ENCODE peak calls at places on chromosome 20, in eight cellular contexts. A is transverse colon, H is esophagus squamous epithelium, L is ovary, T is testis, Y is HCT116, I is IMR-90, W is stomach. B is an unnamed sample.

GRCh38 chr20:42368910-42369309 is 750.7 kb upstream of the CHD6 start:
- DNase-seq in A (no peak), H (no peak), L (no peak), T (no peak), Y (no peak), I (no peak), W (no peak), B (no peak)

GRCh38 chr20:38162878-38163875 is 1.9 kb downstream of the TGM2 start:
- DNase-seq in A (no peak), H (no peak), L (no peak), T (no peak), Y (no peak), I (no peak), W (no peak), B (no peak)

GRCh38 chr20:38270869-38271608 is 10.5 kb upstream of the KIAA1755 start:
- DNase-seq in A (no peak), H (no peak), L (peak; percentile 83), T (peak; percentile 58), Y (peak; percentile 26), I (peak; percentile 99), W (no peak), B (no peak)

GRCh38 chr20:8790442-8791074 is 278.3 kb upstream of the PLCB4 start:
- DNase-seq in A (peak; percentile 40), H (no peak), L (no peak), T (peak; percentile 51), Y (peak; percentile 24), I (peak; percentile 60), W (peak; percentile 36), B (peak; percentile 52)

GRCh38 chr20:49078310-49078709 is 32.2 kb downstream of the CSE1L start:
- DNase-seq in A (no peak), H (no peak), L (no peak), T (no peak), Y (no peak), I (no peak), W (no peak), B (no peak)

GRCh38 chr20:64055893-64056638 is 6.6 kb upstream of the SOX18 start:
- DNase-seq in A (no peak), H (no peak), L (no peak), T (peak; percentile 48), Y (no peak), I (peak; percentile 19), W (no peak), B (peak; percentile 33)

GRCh38 chr20:16929756-16930155 is 181.6 kb downstream of the OTOR start:
- DNase-seq in A (no peak), H (no peak), L (no peak), T (no peak), Y (no peak), I (peak; percentile 59), W (no peak), B (no peak)

GRCh38 chr20:17568972-17569471 is 853 bp upstream of the DSTN start:
- DNase-seq in A (peak; percentile 90), H (no peak), L (peak; percentile 90), T (peak; percentile 80), Y (peak; percentile 91), I (peak; percentile 99), W (peak; percentile 87), B (peak; percentile 87)

GRCh38 chr20:49303211-49303610 is 25.4 kb upstream of the ZNFX1 start:
- DNase-seq in A (no peak), H (no peak), L (no peak), T (no peak), Y (no peak), I (no peak), W (no peak), B (no peak)

GRCh38 chr20:48725589-48725991 is 102.2 kb downstream of the PREX1 start:
- DNase-seq in A (no peak), H (no peak), L (no peak), T (peak; percentile 78), Y (peak; percentile 21), I (peak; percentile 7), W (no peak), B (no peak)

GRCh38 chr20:53020834-53021233 is 48.7 kb downstream of the TSHZ2 start:
- DNase-seq in A (no peak), H (no peak), L (no peak), T (no peak), Y (no peak), I (no peak), W (no peak), B (no peak)

GRCh38 chr20:57048027-57048869 is 218.2 kb downstream of the BMP7 start:
- DNase-seq in A (peak; percentile 37), H (no peak), L (no peak), T (peak; percentile 40), Y (no peak), I (no peak), W (no peak), B (no peak)

GRCh38 chr20:57535297-57535696 is 10.4 kb upstream of the CTCFL start:
- DNase-seq in A (no peak), H (no peak), L (no peak), T (no peak), Y (no peak), I (no peak), W (no peak), B (no peak)

GRCh38 chr20:17961600-17961965 is 7.0 kb downstream of the SNX5 start:
- DNase-seq in A (no peak), H (no peak), L (no peak), T (no peak), Y (no peak), I (peak; percentile 33), W (no peak), B (no peak)

GRCh38 chr20:16530201-16530681 is 43.0 kb downstream of the KIF16B start:
- DNase-seq in A (peak; percentile 87), H (no peak), L (no peak), T (no peak), Y (peak; percentile 83), I (peak; percentile 56), W (peak; percentile 62), B (no peak)

GRCh38 chr20:49862607-49863200 is 50.1 kb downstream of the SLC9A8 start:
- DNase-seq in A (no peak), H (no peak), L (no peak), T (no peak), Y (no peak), I (no peak), W (no peak), B (no peak)

GRCh38 chr20:51026317-51026716 is 3.4 kb upstream of the KCNG1 start:
- DNase-seq in A (no peak), H (no peak), L (no peak), T (no peak), Y (no peak), I (no peak), W (no peak), B (no peak)

GRCh38 chr20:5001174-5002076 is at the start of gene SLC23A2:
- DNase-seq in A (peak; percentile 51), H (no peak), L (peak; percentile 67), T (peak; percentile 42), Y (no peak), I (no peak), W (peak; percentile 61), B (peak; percentile 58)

DNA sequence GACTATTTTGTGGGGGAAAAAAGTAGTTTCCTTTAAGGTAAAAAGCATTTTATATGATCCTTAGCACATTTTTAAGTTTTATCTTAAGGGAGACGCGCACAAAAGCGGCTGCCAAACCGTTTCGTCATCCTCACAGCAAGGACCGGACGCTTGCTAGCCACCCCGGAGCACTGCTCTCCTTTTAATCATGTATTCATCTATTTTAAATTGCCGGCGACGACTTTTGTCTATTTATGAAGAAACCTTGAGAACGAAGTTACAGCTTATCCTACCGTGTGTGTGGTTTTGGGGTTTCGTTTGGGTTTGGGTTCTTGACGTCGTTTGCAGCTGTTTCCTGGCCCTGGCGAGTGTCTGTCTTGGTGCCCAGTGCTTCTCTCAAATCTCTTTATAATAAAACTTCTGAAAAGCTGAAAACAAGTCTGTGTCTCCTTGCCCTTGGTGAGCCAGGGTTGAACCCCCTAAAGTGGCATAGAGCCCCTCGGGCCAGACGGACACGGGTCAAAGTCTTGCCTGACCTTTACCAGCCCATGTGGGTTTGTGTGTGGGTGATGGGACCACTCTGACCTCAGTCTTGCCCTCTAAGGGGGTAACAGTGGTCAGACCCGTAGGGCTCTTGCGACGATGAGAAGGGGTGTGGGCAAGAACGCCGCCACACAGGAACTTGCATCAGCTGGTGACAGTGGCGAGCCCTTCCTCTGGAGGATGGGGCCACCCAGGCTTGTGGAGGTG is 117.6 kb downstream of the JPH2 start:
- DNase-seq in A (peak; percentile 59), H (no peak), L (peak; percentile 25), T (no peak), Y (no peak), I (no peak), W (peak; percentile 30), B (no peak)
- TF ChIP-seq POLR2A in A (no peak), H (no peak), L (no peak), T (no peak), Y (no peak), I (no peak), W (no peak), B (no peak)

DNA sequence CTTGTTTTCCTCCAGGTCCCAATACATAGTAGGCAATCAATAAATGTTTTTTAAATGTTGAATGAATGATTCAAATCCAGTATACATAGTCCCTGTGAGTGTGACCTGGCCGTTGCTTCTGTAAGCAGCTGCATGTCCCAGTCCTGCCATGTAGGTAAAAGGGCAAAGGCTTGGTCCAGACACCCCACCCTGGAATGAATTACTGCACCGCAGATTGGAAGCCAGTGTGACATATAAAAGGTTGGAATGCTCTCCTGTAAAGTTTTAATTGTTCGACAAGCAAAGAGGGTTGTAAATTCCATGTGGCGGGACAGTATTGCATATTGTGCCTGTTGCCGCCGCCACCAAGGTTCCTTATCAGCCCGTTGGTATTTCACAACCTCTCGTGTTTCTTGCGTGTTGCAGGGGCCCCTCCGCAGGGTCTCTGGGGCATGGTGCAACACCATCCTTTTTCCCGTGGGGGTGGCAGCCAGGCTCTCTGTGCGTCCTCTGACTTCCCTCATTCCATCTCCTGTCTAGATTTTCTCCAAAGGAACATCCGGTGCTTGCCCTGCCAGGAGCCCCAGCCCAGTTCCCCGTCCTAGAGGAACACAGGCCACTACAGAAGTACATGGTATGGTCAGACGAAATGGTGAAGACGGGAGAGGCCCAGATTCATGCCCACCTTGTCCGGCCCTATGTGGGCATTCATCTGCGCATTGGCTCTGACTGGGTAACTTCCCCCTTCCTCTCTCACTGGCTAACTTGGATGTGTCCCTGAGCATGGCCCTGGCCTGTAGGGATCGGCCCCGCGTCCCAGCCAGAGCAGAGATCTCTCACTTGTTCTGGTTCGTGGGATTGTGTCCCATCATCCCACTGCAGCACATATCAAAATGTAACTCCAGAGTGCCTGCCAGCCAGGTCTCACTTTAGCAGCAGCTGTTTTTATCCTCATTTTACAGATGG is 20.3 kb downstream of the POFUT1 start:
- DNase-seq in A (peak; percentile 88), H (no peak), L (no peak), T (no peak), Y (no peak), I (no peak), W (peak; percentile 69), B (no peak)
- H3K4me3 ChIP-seq in A (no peak overlapping the region), H (no peak overlapping the region), L (no peak overlapping the region), T (no peak overlapping the region), Y (no peak overlapping the region), I (no peak overlapping the region), W (no peak overlapping the region), B (no peak overlapping the region)

DNA sequence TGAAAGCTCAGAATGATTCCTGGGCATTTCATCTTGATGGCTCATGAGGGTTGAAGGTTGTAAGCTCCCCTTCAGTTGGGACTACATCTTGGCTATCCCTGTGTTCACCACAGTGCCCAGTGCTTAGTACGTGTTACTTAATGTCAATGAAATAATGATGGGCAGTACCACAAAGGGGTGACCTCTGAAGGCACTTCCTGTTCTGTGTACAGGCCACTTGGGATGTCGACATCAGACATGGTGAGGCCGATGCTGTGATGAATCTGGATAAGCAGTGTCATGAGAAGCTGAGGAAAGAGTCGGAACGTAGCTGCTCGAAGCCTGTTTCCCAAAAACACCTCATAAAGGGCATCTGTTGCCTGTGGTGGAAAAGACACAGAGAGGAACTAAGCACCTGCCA is 27.6 kb upstream of the RBL1 start:
- DNase-seq in A (no peak), H (no peak), L (no peak), T (no peak), Y (no peak), I (no peak), W (no peak), B (no peak)
- TF ChIP-seq POLR2A in A (no peak), H (no peak), L (no peak), T (no peak), Y (no peak), I (no peak), W (no peak), B (no peak)

GRCh38 chr20:44990957-44991356 is 24.6 kb downstream of the STK4 start:
- DNase-seq in A (no peak), H (no peak), L (no peak), T (no peak), Y (no peak), I (no peak), W (no peak), B (no peak)
- H3K4me3 ChIP-seq in A (no peak overlapping the region), H (peak overlapping the region; percentile 33), L (no peak overlapping the region), T (no peak overlapping the region), Y (no peak overlapping the region), I (no peak overlapping the region), W (no peak overlapping the region), B (no peak overlapping the region)

B was measured in thyroid gland.